ENCODE peak calls at places on chromosomes 11 and 22, in seven cellular contexts. N is PC-3, X is fibroblast of lung, L is neural progenitor cell, V is mammary epithelial cell, Z is GM23248, F is endothelial cell of umbilical vein. U is an unnamed sample.
A peak's percentile ranks its signal among the peaks of the same experiment; 100 is the strongest.

GRCh38 chr11:35166369-35167360 is 27.7 kb downstream of the CD44 start:
- DNase-seq in N (peak; percentile 98), X (peak; percentile 51), L (no peak), V (peak; percentile 98), Z (peak; percentile 98), F (peak; percentile 70), U (no peak)

GRCh38 chr11:123452799-123453198 is 22.7 kb downstream of the GRAMD1B start:
- DNase-seq in N (no peak), X (no peak), L (no peak), V (no peak), Z (no peak), F (no peak), U (no peak)

GRCh38 chr22:30806391-30806861 is 111.8 kb downstream of the OSBP2 start:
- DNase-seq in N (peak; percentile 81), X (peak; percentile 61), L (peak; percentile 60), V (peak; percentile 92), Z (peak; percentile 51), F (peak; percentile 69), U (peak; percentile 12)

GRCh38 chr11:68038718-68039525 is at the start of gene TCIRG1:
- DNase-seq in N (peak; percentile 89), X (peak; percentile 78), L (peak; percentile 78), V (peak; percentile 59), Z (peak; percentile 88), F (peak; percentile 88), U (peak; percentile 23)

GRCh38 chr11:45658292-45658991 is 7.0 kb downstream of the CHST1 start:
- DNase-seq in N (no peak), X (peak; percentile 48), L (peak; percentile 66), V (peak; percentile 19), Z (peak; percentile 74), F (peak; percentile 96), U (peak; percentile 54)

GRCh38 chr11:112453601-112454577 is 193.2 kb upstream of the PLET1 start:
- DNase-seq in N (peak; percentile 60), X (peak; percentile 40), L (peak; percentile 37), V (peak; percentile 20), Z (peak; percentile 48), F (peak; percentile 24), U (peak; percentile 37)

GRCh38 chr22:31361743-31362142 is 15.6 kb upstream of the PATZ1 start:
- DNase-seq in N (no peak), X (no peak), L (no peak), V (no peak), Z (no peak), F (no peak), U (no peak)

GRCh38 chr11:61961570-61962212 is 5.7 kb downstream of the FTH1 start:
- DNase-seq in N (peak; percentile 35), X (peak; percentile 82), L (no peak), V (peak; percentile 12), Z (peak; percentile 73), F (no peak), U (no peak)

GRCh38 chr11:64269380-64270234 is 14.9 kb downstream of the BAD start:
- DNase-seq in N (peak; percentile 100), X (peak; percentile 100), L (peak; percentile 99), V (peak; percentile 99), Z (peak; percentile 100), F (peak; percentile 100), U (peak; percentile 99)

GRCh38 chr11:104432526-104432925 is 268.6 kb upstream of the PDGFD start:
- DNase-seq in N (no peak), X (no peak), L (no peak), V (no peak), Z (no peak), F (no peak), U (no peak)

GRCh38 chr11:16969010-16970004 is 44.9 kb downstream of the PLEKHA7 start:
- DNase-seq in N (no peak), X (no peak), L (no peak), V (no peak), Z (no peak), F (no peak), U (no peak)

GRCh38 chr11:120793806-120794479 is 230.0 kb upstream of the TBCEL start:
- DNase-seq in N (no peak), X (no peak), L (no peak), V (no peak), Z (no peak), F (no peak), U (no peak)

GRCh38 chr11:66950113-66950535 is 8.1 kb downstream of the PC start:
- DNase-seq in N (peak; percentile 94), X (peak; percentile 75), L (no peak), V (peak; percentile 81), Z (peak; percentile 85), F (peak; percentile 80), U (no peak)

GRCh38 chr11:132405728-132406127 is 1035.3 kb downstream of the NTM start:
- DNase-seq in N (no peak), X (no peak), L (peak; percentile 31), V (no peak), Z (peak; percentile 16), F (no peak), U (no peak)

GRCh38 chr11:120182790-120183491 is 27.9 kb upstream of the OAF start:
- DNase-seq in N (peak; percentile 47), X (no peak), L (no peak), V (no peak), Z (peak; percentile 68), F (no peak), U (no peak)

GRCh38 chr11:128323381-128323780 is 264.0 kb downstream of the ETS1 start:
- DNase-seq in N (no peak), X (peak; percentile 51), L (no peak), V (no peak), Z (peak; percentile 60), F (peak; percentile 23), U (peak; percentile 22)

GRCh38 chr11:116852261-116853125 is 15.1 kb upstream of the APOA1 start:
- DNase-seq in N (peak; percentile 85), X (peak; percentile 65), L (no peak), V (peak; percentile 46), Z (peak; percentile 53), F (peak; percentile 63), U (peak; percentile 67)

GRCh38 chr11:132187814-132188213 is 817.4 kb downstream of the NTM start:
- DNase-seq in N (no peak), X (no peak), L (no peak), V (no peak), Z (peak; percentile 75), F (no peak), U (no peak)

GRCh38 chr11:88301478-88302140 is 35.9 kb downstream of the CTSC start:
- DNase-seq in N (no peak), X (no peak), L (no peak), V (no peak), Z (no peak), F (no peak), U (no peak)

GRCh38 chr11:8268530-8269461 is 5.1 kb upstream of the LMO1 start:
- DNase-seq in N (no peak), X (no peak), L (peak; percentile 80), V (no peak), Z (peak; percentile 48), F (no peak), U (no peak)

DNA sequence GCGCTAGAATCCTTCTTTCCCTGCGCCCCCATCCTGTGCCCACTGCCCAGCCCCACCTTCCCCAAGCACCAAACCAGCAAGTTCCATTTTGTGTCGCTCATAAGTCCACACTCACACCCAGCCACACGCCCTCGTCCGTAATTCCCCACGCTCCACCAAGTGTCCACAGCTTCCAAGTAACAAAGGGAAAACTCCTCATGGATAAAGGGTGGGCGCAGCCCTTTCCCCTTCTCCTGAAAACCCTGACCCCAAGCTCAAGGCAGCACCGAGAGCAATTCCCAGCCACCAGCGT is 463 bp downstream of the FXYD6 start:
- DNase-seq in N (no peak), X (no peak), L (no peak), V (no peak), Z (no peak), F (no peak), U (no peak)
- TF ChIP-seq EZH2 in N (peak; percentile 86), X (peak; percentile 93), L (no peak), V (peak; percentile 91), Z (no peak), F (no peak), U (no peak)

GRCh38 chr11:113835306-113835705 is 40.1 kb downstream of the USP28 start:
- DNase-seq in N (no peak), X (no peak), L (no peak), V (no peak), Z (no peak), F (no peak), U (no peak)

GRCh38 chr11:113833151-113833550 is 42.2 kb downstream of the USP28 start:
- DNase-seq in N (no peak), X (no peak), L (no peak), V (peak; percentile 75), Z (no peak), F (no peak), U (no peak)

GRCh38 chr11:113828186-113828585 is 47.2 kb downstream of the USP28 start:
- DNase-seq in N (no peak), X (no peak), L (no peak), V (no peak), Z (no peak), F (no peak), U (no peak)

GRCh38 chr11:113831314-113831713 is 44.1 kb downstream of the USP28 start:
- DNase-seq in N (no peak), X (no peak), L (no peak), V (no peak), Z (no peak), F (no peak), U (no peak)
- H2AFZ ChIP-seq in N (no peak overlapping the region), X (no peak overlapping the region), L (no peak overlapping the region), V (no peak overlapping the region), Z (no peak overlapping the region), F (no peak overlapping the region), U (no peak overlapping the region)

DNA sequence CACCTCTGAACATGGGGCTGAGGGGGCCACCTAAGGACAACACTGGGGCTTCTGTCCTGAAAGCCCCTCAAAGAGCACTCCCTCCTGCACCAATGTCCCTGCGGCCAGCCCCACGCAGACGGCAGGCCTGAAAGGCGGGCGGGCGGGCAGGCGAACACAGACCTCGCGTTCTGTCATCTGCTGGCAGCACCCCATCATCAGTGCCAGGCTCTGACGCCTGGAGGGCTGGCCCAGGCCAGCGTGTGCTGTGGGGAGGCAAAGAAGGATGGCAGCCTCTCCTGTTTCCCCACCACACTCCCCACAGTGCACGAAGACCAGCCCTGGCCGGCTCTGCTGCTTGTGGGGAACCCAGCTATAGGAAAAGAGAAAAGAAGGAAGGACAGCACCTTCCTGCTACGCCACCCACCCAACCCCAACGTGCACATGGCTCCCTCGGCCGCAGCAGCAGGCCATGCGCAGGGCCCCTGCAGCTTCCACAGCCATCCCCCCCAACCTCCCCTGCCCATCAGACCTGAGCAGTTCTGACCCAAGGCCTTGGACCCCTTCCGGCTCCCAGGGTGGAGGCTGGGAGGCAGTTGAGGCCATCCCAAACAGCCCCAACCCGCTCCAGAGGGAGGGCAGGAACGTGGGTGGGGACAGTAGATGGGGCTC is 3.5 kb downstream of the SBF1 start:
- DNase-seq in N (no peak), X (no peak), L (no peak), V (no peak), Z (no peak), F (no peak), U (no peak)
- H3K9ac ChIP-seq in N (no peak overlapping the region), X (no peak overlapping the region), L (no peak overlapping the region), V (no peak overlapping the region), Z (no peak overlapping the region), F (no peak overlapping the region), U (peak overlapping the region; percentile 84)

DNA sequence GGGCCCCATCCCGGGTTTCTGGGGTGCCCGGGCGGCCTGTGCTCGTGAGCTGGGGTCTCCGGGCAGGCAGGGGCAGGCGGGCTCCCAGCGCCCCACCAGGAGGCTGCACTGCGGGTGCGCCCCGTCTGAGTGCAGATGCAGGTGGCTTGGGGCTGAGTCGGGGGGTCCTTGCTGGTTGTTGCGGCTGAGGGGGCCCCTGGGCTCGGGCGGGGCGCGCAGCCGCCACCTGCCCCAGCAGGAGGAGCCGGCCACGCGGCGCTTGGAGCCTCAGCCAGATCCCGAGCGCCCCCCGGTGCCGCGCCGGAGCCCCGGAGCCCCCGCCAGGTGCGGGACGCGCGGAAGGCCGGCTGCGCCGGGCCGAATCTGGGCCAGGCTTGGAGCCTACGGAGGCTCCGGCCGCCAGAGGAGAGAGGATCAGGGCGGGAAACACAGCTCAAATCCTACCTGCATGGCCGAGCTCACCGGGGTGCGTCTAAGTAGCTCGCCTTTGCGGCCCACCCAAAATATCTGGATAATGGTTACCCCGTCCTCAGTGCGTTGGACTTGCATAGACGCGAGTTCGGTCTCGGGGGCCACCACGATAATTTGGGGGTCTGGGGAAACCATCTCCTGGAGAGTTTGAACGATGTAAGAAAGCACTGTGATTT is 625 bp upstream of the IGF2 start:
- DNase-seq in N (no peak), X (no peak), L (peak; percentile 62), V (peak; percentile 10), Z (no peak), F (no peak), U (no peak)
- TF ChIP-seq EZH2 in N (peak; percentile 53), X (peak; percentile 85), L (no peak), V (peak; percentile 88), Z (peak; percentile 94), F (peak; percentile 95), U (no peak)